ENCODE peak calls at places on chromosomes 13 and 19, in six cellular contexts. One of them, this sample, is unnamed.

GRCh38 chr19:15175609-15176008 is 25.2 kb downstream of the NOTCH3 start:
- DNase-seq in Caco-2: no peak
- DNase-seq in anterior cingulate cortex: no peak
- DNase-seq in activated CD8-positive, alpha-beta memory T cell treated with anti-CD3 and anti-CD28 coated beads, Interleukin-2, amount 50 U/mL, for 48 hours: no peak
- DNase-seq in globus pallidus: no peak
- DNase-seq in stimulated activated CD4-positive, alpha-beta T cell treated with anti-CD3 and anti-CD28 coated beads, Interleukin-4, amount 100 ng/mL, for 48 hours: no peak
- DNase-seq in this sample: no peak

GRCh38 chr19:40565910-40566495 is 10.7 kb upstream of the SHKBP1 start:
- DNase-seq in Caco-2: no peak
- DNase-seq in stimulated activated CD4-positive, alpha-beta T cell treated with anti-CD3 and anti-CD28 coated beads, Interleukin-4, amount 100 ng/mL, for 48 hours: no peak
- DNase-seq in anterior cingulate cortex: no peak
- DNase-seq in globus pallidus: no peak
- DNase-seq in activated CD8-positive, alpha-beta memory T cell treated with anti-CD3 and anti-CD28 coated beads, Interleukin-2, amount 50 U/mL, for 48 hours: no peak
- DNase-seq in this sample: no peak

GRCh38 chr13:32126756-32127155 is 95.2 kb downstream of the FRY start:
- DNase-seq in anterior cingulate cortex: no peak
- DNase-seq in Caco-2: no peak
- DNase-seq in globus pallidus: no peak
- DNase-seq in stimulated activated CD4-positive, alpha-beta T cell treated with anti-CD3 and anti-CD28 coated beads, Interleukin-4, amount 100 ng/mL, for 48 hours: no peak
- DNase-seq in activated CD8-positive, alpha-beta memory T cell treated with anti-CD3 and anti-CD28 coated beads, Interleukin-2, amount 50 U/mL, for 48 hours: no peak
- DNase-seq in this sample: no peak

GRCh38 chr13:76992548-76993001 is 694 bp downstream of the CLN5 start:
- DNase-seq in Caco-2: no peak
- DNase-seq in stimulated activated CD4-positive, alpha-beta T cell treated with anti-CD3 and anti-CD28 coated beads, Interleukin-4, amount 100 ng/mL, for 48 hours: no peak
- DNase-seq in anterior cingulate cortex: peak
- DNase-seq in globus pallidus: no peak
- DNase-seq in activated CD8-positive, alpha-beta memory T cell treated with anti-CD3 and anti-CD28 coated beads, Interleukin-2, amount 50 U/mL, for 48 hours: peak
- DNase-seq in this sample: no peak

GRCh38 chr19:49851456-49852259 is 699 bp downstream of the PTOV1 start:
- DNase-seq in Caco-2: no peak
- DNase-seq in globus pallidus: no peak
- DNase-seq in anterior cingulate cortex: no peak
- DNase-seq in activated CD8-positive, alpha-beta memory T cell treated with anti-CD3 and anti-CD28 coated beads, Interleukin-2, amount 50 U/mL, for 48 hours: peak
- DNase-seq in stimulated activated CD4-positive, alpha-beta T cell treated with anti-CD3 and anti-CD28 coated beads, Interleukin-4, amount 100 ng/mL, for 48 hours: no peak
- DNase-seq in this sample: no peak

GRCh38 chr19:46340051-46340659 is 6.7 kb upstream of the PPP5C start:
- DNase-seq in globus pallidus: no peak
- DNase-seq in Caco-2: no peak
- DNase-seq in stimulated activated CD4-positive, alpha-beta T cell treated with anti-CD3 and anti-CD28 coated beads, Interleukin-4, amount 100 ng/mL, for 48 hours: no peak
- DNase-seq in anterior cingulate cortex: no peak
- DNase-seq in activated CD8-positive, alpha-beta memory T cell treated with anti-CD3 and anti-CD28 coated beads, Interleukin-2, amount 50 U/mL, for 48 hours: no peak
- DNase-seq in this sample: no peak

GRCh38 chr13:30616927-30617314 is 799 bp upstream of the USPL1 start:
- DNase-seq in Caco-2: peak
- DNase-seq in globus pallidus: peak
- DNase-seq in stimulated activated CD4-positive, alpha-beta T cell treated with anti-CD3 and anti-CD28 coated beads, Interleukin-4, amount 100 ng/mL, for 48 hours: peak
- DNase-seq in activated CD8-positive, alpha-beta memory T cell treated with anti-CD3 and anti-CD28 coated beads, Interleukin-2, amount 50 U/mL, for 48 hours: no peak
- DNase-seq in anterior cingulate cortex: peak
- DNase-seq in this sample: peak

GRCh38 chr19:39410620-39411005 is 1.9 kb upstream of the PLEKHG2 start:
- DNase-seq in globus pallidus: no peak
- DNase-seq in stimulated activated CD4-positive, alpha-beta T cell treated with anti-CD3 and anti-CD28 coated beads, Interleukin-4, amount 100 ng/mL, for 48 hours: no peak
- DNase-seq in activated CD8-positive, alpha-beta memory T cell treated with anti-CD3 and anti-CD28 coated beads, Interleukin-2, amount 50 U/mL, for 48 hours: peak
- DNase-seq in anterior cingulate cortex: no peak
- DNase-seq in Caco-2: no peak
- DNase-seq in this sample: no peak

GRCh38 chr13:29924951-29925350 is 74.5 kb upstream of the UBL3 start:
- DNase-seq in Caco-2: no peak
- DNase-seq in globus pallidus: no peak
- DNase-seq in stimulated activated CD4-positive, alpha-beta T cell treated with anti-CD3 and anti-CD28 coated beads, Interleukin-4, amount 100 ng/mL, for 48 hours: no peak
- DNase-seq in activated CD8-positive, alpha-beta memory T cell treated with anti-CD3 and anti-CD28 coated beads, Interleukin-2, amount 50 U/mL, for 48 hours: no peak
- DNase-seq in anterior cingulate cortex: no peak
- DNase-seq in this sample: no peak

GRCh38 chr13:46687810-46688209 is 109.2 kb downstream of the ESD start:
- DNase-seq in globus pallidus: no peak
- DNase-seq in stimulated activated CD4-positive, alpha-beta T cell treated with anti-CD3 and anti-CD28 coated beads, Interleukin-4, amount 100 ng/mL, for 48 hours: no peak
- DNase-seq in Caco-2: peak
- DNase-seq in anterior cingulate cortex: no peak
- DNase-seq in activated CD8-positive, alpha-beta memory T cell treated with anti-CD3 and anti-CD28 coated beads, Interleukin-2, amount 50 U/mL, for 48 hours: no peak
- DNase-seq in this sample: no peak

GRCh38 chr13:49759503-49759902 is 33.0 kb downstream of the KPNA3 start:
- DNase-seq in globus pallidus: no peak
- DNase-seq in Caco-2: no peak
- DNase-seq in anterior cingulate cortex: no peak
- DNase-seq in stimulated activated CD4-positive, alpha-beta T cell treated with anti-CD3 and anti-CD28 coated beads, Interleukin-4, amount 100 ng/mL, for 48 hours: no peak
- DNase-seq in activated CD8-positive, alpha-beta memory T cell treated with anti-CD3 and anti-CD28 coated beads, Interleukin-2, amount 50 U/mL, for 48 hours: no peak
- DNase-seq in this sample: no peak

GRCh38 chr13:67130444-67130843 is 99.7 kb downstream of the PCDH9 start:
- DNase-seq in Caco-2: no peak
- DNase-seq in anterior cingulate cortex: no peak
- DNase-seq in globus pallidus: no peak
- DNase-seq in activated CD8-positive, alpha-beta memory T cell treated with anti-CD3 and anti-CD28 coated beads, Interleukin-2, amount 50 U/mL, for 48 hours: no peak
- DNase-seq in stimulated activated CD4-positive, alpha-beta T cell treated with anti-CD3 and anti-CD28 coated beads, Interleukin-4, amount 100 ng/mL, for 48 hours: no peak
- DNase-seq in this sample: no peak

GRCh38 chr13:99205621-99206220 is 5.1 kb downstream of the UBAC2 start:
- DNase-seq in stimulated activated CD4-positive, alpha-beta T cell treated with anti-CD3 and anti-CD28 coated beads, Interleukin-4, amount 100 ng/mL, for 48 hours: no peak
- DNase-seq in anterior cingulate cortex: no peak
- DNase-seq in Caco-2: no peak
- DNase-seq in globus pallidus: no peak
- DNase-seq in activated CD8-positive, alpha-beta memory T cell treated with anti-CD3 and anti-CD28 coated beads, Interleukin-2, amount 50 U/mL, for 48 hours: no peak
- DNase-seq in this sample: no peak

GRCh38 chr19:8342316-8342683 is 762 bp downstream of the KANK3 start:
- DNase-seq in activated CD8-positive, alpha-beta memory T cell treated with anti-CD3 and anti-CD28 coated beads, Interleukin-2, amount 50 U/mL, for 48 hours: no peak
- DNase-seq in globus pallidus: no peak
- DNase-seq in anterior cingulate cortex: no peak
- DNase-seq in stimulated activated CD4-positive, alpha-beta T cell treated with anti-CD3 and anti-CD28 coated beads, Interleukin-4, amount 100 ng/mL, for 48 hours: no peak
- DNase-seq in Caco-2: no peak
- DNase-seq in this sample: no peak

GRCh38 chr13:114296448-114296847 is 15.0 kb downstream of the UPF3A start:
- DNase-seq in globus pallidus: no peak
- DNase-seq in stimulated activated CD4-positive, alpha-beta T cell treated with anti-CD3 and anti-CD28 coated beads, Interleukin-4, amount 100 ng/mL, for 48 hours: no peak
- DNase-seq in activated CD8-positive, alpha-beta memory T cell treated with anti-CD3 and anti-CD28 coated beads, Interleukin-2, amount 50 U/mL, for 48 hours: no peak
- DNase-seq in Caco-2: no peak
- DNase-seq in anterior cingulate cortex: no peak
- DNase-seq in this sample: no peak

GRCh38 chr13:78625384-78625783 is 22.0 kb upstream of the POU4F1 start:
- DNase-seq in stimulated activated CD4-positive, alpha-beta T cell treated with anti-CD3 and anti-CD28 coated beads, Interleukin-4, amount 100 ng/mL, for 48 hours: no peak
- DNase-seq in anterior cingulate cortex: no peak
- DNase-seq in globus pallidus: no peak
- DNase-seq in Caco-2: no peak
- DNase-seq in activated CD8-positive, alpha-beta memory T cell treated with anti-CD3 and anti-CD28 coated beads, Interleukin-2, amount 50 U/mL, for 48 hours: no peak
- DNase-seq in this sample: no peak

GRCh38 chr13:57582032-57582431 is 49.5 kb upstream of the PCDH17 start:
- DNase-seq in anterior cingulate cortex: no peak
- DNase-seq in activated CD8-positive, alpha-beta memory T cell treated with anti-CD3 and anti-CD28 coated beads, Interleukin-2, amount 50 U/mL, for 48 hours: no peak
- DNase-seq in globus pallidus: no peak
- DNase-seq in stimulated activated CD4-positive, alpha-beta T cell treated with anti-CD3 and anti-CD28 coated beads, Interleukin-4, amount 100 ng/mL, for 48 hours: no peak
- DNase-seq in Caco-2: peak
- DNase-seq in this sample: no peak

GRCh38 chr19:478236-478888 is 17.5 kb upstream of the SHC2 start:
- DNase-seq in Caco-2: no peak
- DNase-seq in stimulated activated CD4-positive, alpha-beta T cell treated with anti-CD3 and anti-CD28 coated beads, Interleukin-4, amount 100 ng/mL, for 48 hours: no peak
- DNase-seq in globus pallidus: no peak
- DNase-seq in anterior cingulate cortex: no peak
- DNase-seq in activated CD8-positive, alpha-beta memory T cell treated with anti-CD3 and anti-CD28 coated beads, Interleukin-2, amount 50 U/mL, for 48 hours: no peak
- DNase-seq in this sample: no peak

This sample was measured in H4.